ENCODE peak calls at places on chromosome 17, in eight cellular contexts. B is mammary epithelial cell, M is DND-41, E is hepatocyte, F is IMR-90, P is neural progenitor cell, G is keratinocyte, D is SK-N-SH. W is an unnamed sample. For H4K20me1, the result is how much of the 10 kb centered on the place peaks cover.

GRCh38 chr17:51841669-51842068 is 316.8 kb downstream of the CA10 start:
- DNase-seq in B (no peak), E (no peak), F (no peak), D (no peak), P (no peak), G (no peak), M (no peak), W (no peak)

GRCh38 chr17:2138768-2139167 is 83.9 kb downstream of the HIC1 start:
- DNase-seq in D (peak), G (no peak), F (no peak), B (no peak), E (peak), P (no peak), M (peak), W (peak)

GRCh38 chr17:37847102-37847501 is 77.1 kb upstream of the TBC1D3K start:
- DNase-seq in F (no peak), M (no peak), D (no peak), E (no peak), B (no peak), G (no peak), P (no peak), W (no peak)

GRCh38 chr17:56939869-56940484 is 20.9 kb downstream of the COIL start:
- DNase-seq in E (peak), B (peak), G (no peak), D (peak), F (peak), M (no peak), P (peak), W (peak)

GRCh38 chr17:74919440-74920305 is 3.4 kb downstream of the USH1G start:
- DNase-seq in P (peak), G (no peak), M (no peak), D (no peak), F (no peak), E (no peak), B (no peak), W (no peak)

GRCh38 chr17:59840908-59841666 is 51.7 kb downstream of the TUBD1 start:
- DNase-seq in P (no peak), E (no peak), M (no peak), D (no peak), G (no peak), F (peak), B (peak), W (peak)

GRCh38 chr17:3015890-3016289 is 47.5 kb downstream of the OR1D5 start:
- DNase-seq in P (no peak), E (no peak), D (no peak), M (no peak), F (peak), B (no peak), G (no peak), W (no peak)

GRCh38 chr17:12389421-12389820 is 276.3 kb upstream of the MYOCD start:
- DNase-seq in B (no peak), P (no peak), M (no peak), G (no peak), D (no peak), F (no peak), E (no peak), W (no peak)

GRCh38 chr17:61005358-61005757 is 327.7 kb downstream of the BCAS3 start:
- DNase-seq in M (no peak), B (no peak), D (no peak), G (no peak), P (no peak), E (no peak), F (no peak), W (no peak)

GRCh38 chr17:61000911-61001310 is 323.3 kb downstream of the BCAS3 start:
- DNase-seq in E (peak), B (no peak), P (peak), F (peak), D (no peak), M (no peak), G (no peak), W (peak)

GRCh38 chr17:61007980-61008379 is 330.3 kb downstream of the BCAS3 start:
- DNase-seq in F (no peak), E (peak), D (no peak), G (no peak), P (peak), B (no peak), M (no peak), W (peak)

DNA sequence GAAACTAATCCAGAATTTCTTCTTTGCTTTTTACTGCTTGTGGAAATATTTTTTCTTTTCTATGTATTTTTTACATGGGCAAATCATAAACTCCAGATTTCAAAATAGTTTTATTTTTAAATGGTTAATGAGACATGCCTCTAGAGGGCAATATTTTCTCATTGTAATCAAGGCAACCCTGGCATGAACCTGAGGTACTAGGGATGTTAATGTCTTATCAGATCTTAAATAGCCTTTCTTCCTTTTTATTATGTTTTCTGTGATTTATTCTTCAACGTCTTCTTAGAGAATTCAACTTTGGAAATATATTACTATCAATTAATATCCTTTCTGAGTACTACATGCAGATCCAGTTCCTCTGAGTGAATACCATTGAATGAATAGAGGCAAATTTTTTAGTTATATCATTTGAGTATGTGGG is 324.7 kb downstream of the BCAS3 start:
- DNase-seq in F (peak), P (peak), B (peak), G (no peak), E (peak), M (no peak), D (peak), W (peak)
- TF ChIP-seq CTCF in F (peak), P (peak), B (peak), G (peak), E (peak), M (peak), D (peak), W (peak)

GRCh38 chr17:17535957-17536356 is 39.8 kb upstream of the RASD1 start:
- DNase-seq in B (no peak), F (peak), E (no peak), P (no peak), D (peak), G (no peak), M (no peak), W (peak)
- H4K20me1 ChIP-seq in B (under half), F (under half), E (under half), P (under half), D (under half), G (under half), M (under half), W (under half)

GRCh38 chr17:76736349-76737081 is 616 bp downstream of the SRSF2 start:
- DNase-seq in D (peak), G (no peak), F (peak), P (peak), M (peak), E (peak), B (peak), W (peak)

GRCh38 chr17:76735006-76735405 is 2.1 kb downstream of the SRSF2 start:
- DNase-seq in D (no peak), M (no peak), B (peak), E (no peak), F (peak), G (no peak), P (peak), W (peak)

GRCh38 chr17:76737082-76737675 is at the start of gene SRSF2:
- DNase-seq in F (peak), P (peak), B (peak), E (peak), D (peak), M (peak), G (peak), W (peak)

GRCh38 chr17:76734080-76734840 is 2.9 kb downstream of the SRSF2 start:
- DNase-seq in P (no peak), G (no peak), D (no peak), B (no peak), M (peak), E (no peak), F (peak), W (peak)

DNA sequence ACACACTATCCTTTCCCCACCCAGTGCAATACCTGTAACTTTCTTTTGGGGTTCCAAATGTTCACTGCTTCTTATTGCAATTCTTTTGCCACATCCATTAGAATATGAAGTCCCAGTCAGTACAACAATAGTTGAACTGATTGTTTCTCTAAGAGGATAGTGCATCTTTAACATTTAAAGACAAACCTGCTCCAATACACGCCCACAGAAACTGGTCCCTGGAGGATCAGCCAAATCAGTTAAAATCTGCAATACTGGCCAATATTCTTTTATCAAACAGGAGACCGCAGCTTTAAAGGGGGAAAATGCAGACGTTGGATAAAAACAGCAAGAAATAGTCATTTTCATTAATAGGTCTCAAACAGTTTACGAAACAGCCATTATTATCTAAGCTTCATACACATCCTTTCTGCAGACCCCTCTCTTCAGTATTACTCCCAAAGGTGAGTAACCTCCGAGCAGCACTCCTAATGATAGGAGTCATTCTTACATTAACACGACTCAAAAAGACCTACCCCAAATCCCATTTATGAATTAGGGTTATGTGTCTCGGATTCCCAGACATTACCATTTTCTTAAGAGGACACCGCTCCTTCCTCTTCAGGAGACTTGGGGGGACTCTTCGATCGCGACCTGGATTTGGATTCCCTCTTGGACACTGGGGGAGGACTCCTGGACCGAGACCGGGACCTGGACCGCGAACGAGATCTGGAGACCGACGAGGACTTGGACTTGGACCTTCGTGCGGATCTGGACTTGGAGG is 1.4 kb downstream of the SRSF2 start:
- DNase-seq in B (no peak), E (no peak), P (no peak), G (no peak), F (no peak), D (no peak), M (no peak), W (no peak)
- TF ChIP-seq CTCF in B (no peak), E (no peak), P (no peak), G (no peak), F (no peak), D (no peak), M (no peak), W (no peak)

GRCh38 chr17:1120596-1121441 is 59.0 kb downstream of the ABR start:
- DNase-seq in G (no peak), E (no peak), M (no peak), P (peak), B (no peak), F (no peak), D (no peak), W (no peak)
- H4K20me1 ChIP-seq in G (under half), E (under half), M (under half), P (under half), B (under half), F (under half), D (under half), W (under half)

GRCh38 chr17:19542247-19542646 is 8.6 kb downstream of the SLC47A1 start:
- DNase-seq in G (no peak), E (no peak), M (no peak), F (no peak), D (no peak), P (no peak), B (no peak), W (no peak)
- TF ChIP-seq CTCF in G (no peak), E (no peak), M (no peak), F (no peak), D (no peak), P (no peak), B (no peak), W (no peak)

GRCh38 chr17:44110823-44111633 is 12.4 kb downstream of the HDAC5 start:
- DNase-seq in B (peak), G (peak), P (peak), F (peak), D (peak), E (peak), M (peak), W (peak)
- H4K20me1 ChIP-seq in B (under half), G (under half), P (half or more), F (under half), D (under half), E (under half), M (under half), W (under half)

W was measured in fibroblast of lung.